ENCODE peak calls at places on chromosomes 6 and 20, in nine cellular contexts. G, X, A, W, J, Q, D, P and U are unnamed samples.

GRCh38 chr6:53527249-53527765 is 17.6 kb downstream of the GCLC start:
- DNase-seq in D (no peak), P (no peak), X (no peak), W (no peak), A (no peak), J (no peak), G (no peak), Q (no peak), U (no peak)

GRCh38 chr20:50794181-50794845 is 548 bp upstream of the BCAS4 start:
- DNase-seq in X (no peak), P (no peak), Q (no peak), J (no peak), D (peak), G (no peak), W (no peak), A (no peak), U (no peak)

GRCh38 chr6:13472976-13473645 is 14.3 kb downstream of the GFOD1 start:
- DNase-seq in D (no peak), J (no peak), P (no peak), A (no peak), Q (no peak), W (no peak), G (no peak), X (no peak), U (no peak)

GRCh38 chr20:63696311-63696627 is 183 bp upstream of the TNFRSF6B start:
- DNase-seq in Q (no peak), J (no peak), G (no peak), W (no peak), X (no peak), A (no peak), D (peak), P (no peak), U (no peak)

GRCh38 chr6:10901751-10902150 is 14.9 kb downstream of the SYCP2L start:
- DNase-seq in P (no peak), Q (no peak), A (no peak), J (no peak), D (peak), G (no peak), X (no peak), W (no peak), U (no peak)

GRCh38 chr6:5814116-5814515 is 192.6 kb downstream of the NRN1 start:
- DNase-seq in D (no peak), P (no peak), X (no peak), W (no peak), A (no peak), Q (no peak), J (no peak), G (no peak), U (no peak)

GRCh38 chr6:67608099-67608749 is 1026.9 kb upstream of the ADGRB3 start:
- DNase-seq in X (no peak), J (no peak), D (no peak), G (no peak), P (no peak), W (no peak), A (no peak), Q (no peak), U (no peak)

GRCh38 chr20:61887694-61888093 is 178.0 kb downstream of the TAF4 start:
- DNase-seq in G (no peak), X (no peak), J (no peak), P (no peak), D (no peak), A (no peak), W (no peak), Q (no peak), U (no peak)

GRCh38 chr6:12324096-12324495 is 33.9 kb downstream of the EDN1 start:
- DNase-seq in A (peak), G (peak), P (peak), J (no peak), Q (peak), X (no peak), W (peak), D (no peak), U (peak)

GRCh38 chr6:126657556-126658129 is 317.7 kb downstream of the CENPW start:
- DNase-seq in A (no peak), P (peak), Q (no peak), W (peak), G (peak), X (no peak), D (peak), J (no peak), U (peak)

GRCh38 chr6:51893356-51893755 is 194.1 kb downstream of the PKHD1 start:
- DNase-seq in G (no peak), P (no peak), A (no peak), X (no peak), J (no peak), Q (no peak), W (no peak), D (no peak), U (no peak)

GRCh38 chr20:48716086-48716485 is 111.7 kb downstream of the PREX1 start:
- DNase-seq in W (no peak), D (no peak), P (no peak), G (no peak), Q (no peak), J (peak), A (no peak), X (no peak), U (no peak)

GRCh38 chr6:133394630-133395029 is 153.5 kb downstream of the EYA4 start:
- DNase-seq in D (no peak), J (no peak), P (no peak), Q (no peak), A (no peak), X (no peak), G (no peak), W (no peak), U (no peak)

GRCh38 chr6:166516256-166516655 is 70.2 kb downstream of the RAMACL start:
- DNase-seq in G (no peak), W (no peak), P (no peak), X (no peak), J (no peak), Q (no peak), A (no peak), D (no peak), U (no peak)

GRCh38 chr20:56202493-56203077 is 45.9 kb upstream of the MC3R start:
- DNase-seq in X (no peak), W (no peak), G (no peak), A (no peak), D (peak), Q (no peak), P (peak), J (no peak), U (no peak)

GRCh38 chr20:44761423-44761822 is 15.8 kb downstream of the KCNK15 start:
- DNase-seq in G (no peak), D (no peak), X (no peak), A (no peak), Q (no peak), W (no peak), J (no peak), P (peak), U (no peak)

GRCh38 chr6:170072246-170072645 is 218.6 kb downstream of the DLL1 start:
- DNase-seq in A (no peak), X (no peak), Q (no peak), G (no peak), J (no peak), P (no peak), D (no peak), W (no peak), U (no peak)

GRCh38 chr6:26421259-26422144 is 18.8 kb upstream of the BTN3A3 start:
- DNase-seq in D (peak), J (peak), P (peak), A (peak), X (peak), W (peak), Q (peak), G (peak), U (peak)

GRCh38 chr20:3101737-3102574 is 17.4 kb upstream of the AVP start:
- DNase-seq in P (no peak), A (no peak), Q (no peak), X (no peak), G (no peak), J (peak), W (no peak), D (no peak), U (no peak)

GRCh38 chr6:33610779-33611421 is 10.2 kb upstream of the ITPR3 start:
- DNase-seq in A (no peak), X (peak), J (no peak), G (no peak), D (no peak), W (no peak), P (no peak), Q (peak), U (no peak)

GRCh38 chr6:4776967-4777925 is 1.0 kb downstream of the CDYL start:
- DNase-seq in Q (no peak), W (no peak), P (peak), X (peak), J (peak), A (no peak), G (peak), D (peak), U (no peak)

GRCh38 chr6:116766506-116767176 is 1.1 kb upstream of the FAM162B start:
- DNase-seq in P (no peak), J (no peak), X (no peak), W (no peak), Q (no peak), D (no peak), A (no peak), G (no peak), U (no peak)

GRCh38 chr6:76448109-76448508 is 375.6 kb upstream of the IMPG1 start:
- DNase-seq in X (no peak), D (no peak), W (no peak), P (no peak), J (no peak), G (no peak), A (no peak), Q (no peak), U (no peak)

GRCh38 chr20:32207211-32207625 is 325 bp downstream of the PLAGL2 start:
- DNase-seq in J (no peak), P (no peak), G (no peak), Q (no peak), W (no peak), D (peak), A (no peak), X (no peak), U (no peak)

GRCh38 chr6:165661416-165662001 is 1.5 kb downstream of the PDE10A start:
- DNase-seq in Q (no peak), A (no peak), P (peak), X (no peak), W (no peak), D (no peak), J (no peak), G (no peak), U (no peak)

GRCh38 chr20:11569163-11569562 is 348.5 kb upstream of the BTBD3 start:
- DNase-seq in D (no peak), A (no peak), P (no peak), J (no peak), G (no peak), Q (no peak), W (no peak), X (no peak), U (no peak)

GRCh38 chr6:35140991-35141720 is at the start of gene TCP11:
- DNase-seq in J (no peak), A (no peak), X (peak), G (no peak), P (no peak), Q (peak), D (no peak), W (no peak), U (no peak)

GRCh38 chr20:56518999-56519398 is 5.5 kb upstream of the FAM209A start:
- DNase-seq in D (no peak), G (no peak), W (no peak), X (peak), P (no peak), J (no peak), A (no peak), Q (no peak), U (no peak)

GRCh38 chr20:56342783-56343182 is 16.0 kb upstream of the FAM210B start:
- DNase-seq in W (no peak), G (no peak), D (no peak), X (no peak), J (no peak), P (no peak), Q (no peak), A (no peak), U (no peak)

GRCh38 chr6:33869826-33870423 is 66.1 kb upstream of the MLN start:
- DNase-seq in D (no peak), W (no peak), Q (no peak), P (no peak), A (no peak), J (no peak), X (no peak), G (no peak), U (no peak)

GRCh38 chr20:44057698-44058675 is 129.0 kb downstream of the JPH2 start:
- DNase-seq in J (no peak), Q (no peak), P (peak), G (no peak), X (no peak), D (no peak), W (no peak), A (no peak), U (no peak)

GRCh38 chr6:167161895-167162467 is 4.2 kb upstream of the GPR31 start:
- DNase-seq in G (no peak), A (no peak), P (no peak), Q (no peak), D (no peak), W (no peak), J (no peak), X (no peak), U (no peak)

GRCh38 chr6:33383427-33384185 is 8.0 kb upstream of the KIFC1 start:
- DNase-seq in W (no peak), G (no peak), J (no peak), P (no peak), D (no peak), Q (no peak), A (no peak), X (no peak), U (no peak)

GRCh38 chr6:148700713-148701392 is 46.0 kb upstream of the UST start:
- DNase-seq in D (no peak), P (peak), A (no peak), G (peak), X (no peak), W (no peak), Q (no peak), J (no peak), U (no peak)

GRCh38 chr6:11224966-11225463 is 7.5 kb downstream of the NEDD9 start:
- DNase-seq in X (no peak), J (no peak), A (no peak), W (no peak), Q (no peak), D (no peak), P (no peak), G (no peak), U (no peak)

GRCh38 chr6:58290177-58290576 is 972.7 kb downstream of the PRIM2 start:
- DNase-seq in W (no peak), D (no peak), A (no peak), G (no peak), J (no peak), X (no peak), Q (no peak), P (no peak), U (no peak)

GRCh38 chr6:166612471-166612881 is 14.6 kb downstream of the RPS6KA2 start:
- DNase-seq in G (no peak), X (no peak), Q (no peak), A (no peak), W (no peak), D (no peak), P (no peak), J (no peak), U (no peak)

GRCh38 chr20:59143326-59143725 is 20.3 kb upstream of the ZNF831 start:
- DNase-seq in Q (no peak), P (no peak), A (no peak), W (no peak), G (no peak), J (no peak), D (no peak), X (no peak), U (no peak)

GRCh38 chr6:33822575-33823395 is 19.0 kb upstream of the MLN start:
- DNase-seq in P (no peak), D (peak), J (no peak), W (no peak), Q (no peak), X (no peak), G (peak), A (no peak), U (no peak)